ENCODE peak calls at places on chromosomes 5 and 9, in four cellular contexts. V is IMR-90, X is right atrium auricular region, T is HCT116. B is an unnamed sample. For H3K4me1, the result is how much of the 10 kb centered on the place peaks cover.

GRCh38 chr5:14547660-14548059 is 33.9 kb upstream of the OTULINL start:
- DNase-seq in V (no peak), X (no peak), T (no peak), B (no peak)

GRCh38 chr9:112059145-112059979 is 115.7 kb downstream of the SUSD1 start:
- DNase-seq in V (peak), X (no peak), T (no peak), B (no peak)

GRCh38 chr9:107584186-107584585 is 94.6 kb upstream of the KLF4 start:
- DNase-seq in V (no peak), X (no peak), T (no peak), B (no peak)

GRCh38 chr5:62268239-62268638 is 37.8 kb upstream of the KIF2A start:
- DNase-seq in V (no peak), X (no peak), T (peak), B (peak)

GRCh38 chr5:28743362-28743761 is 1705.0 kb upstream of the CDH9 start:
- DNase-seq in V (no peak), X (no peak), T (no peak), B (no peak)

GRCh38 chr5:45695011-45695667 is 1.0 kb downstream of the HCN1 start:
- DNase-seq in V (no peak), X (no peak), T (no peak), B (no peak)

GRCh38 chr9:89687216-89687615 is 82.4 kb downstream of the GADD45G start:
- DNase-seq in V (no peak), X (no peak), T (no peak), B (no peak)

GRCh38 chr5:72015103-72015548 is 92.1 kb upstream of the MAP1B start:
- DNase-seq in V (peak), X (peak), T (peak), B (peak)

GRCh38 chr5:146291421-146292074 is 47.1 kb upstream of the POU4F3 start:
- DNase-seq in V (peak), X (no peak), T (peak), B (no peak)

GRCh38 chr9:127991017-127991756 is 10.4 kb upstream of the EEIG1 start:
- DNase-seq in V (no peak), X (no peak), T (no peak), B (no peak)

GRCh38 chr5:59484618-59485017 is 408.9 kb downstream of the PDE4D start:
- DNase-seq in V (no peak), X (no peak), T (no peak), B (no peak)

GRCh38 chr5:155794801-155795200 is 532.2 kb upstream of the SGCD start:
- DNase-seq in V (peak), X (no peak), T (peak), B (no peak)

GRCh38 chr9:91483189-91483691 is 59.6 kb upstream of the NFIL3 start:
- DNase-seq in V (peak), X (peak), T (no peak), B (no peak)

GRCh38 chr5:82019342-82020138 is 47.7 kb downstream of the ATG10 start:
- DNase-seq in V (no peak), X (no peak), T (no peak), B (no peak)

GRCh38 chr5:76175821-76176403 is 92.7 kb downstream of the SV2C start:
- DNase-seq in V (no peak), X (no peak), T (no peak), B (no peak)

GRCh38 chr5:77076961-77077820 is 9.9 kb downstream of the ZBED3 start:
- DNase-seq in V (peak), X (peak), T (no peak), B (no peak)

GRCh38 chr9:134816264-134816663 is 64.3 kb upstream of the FCN2 start:
- DNase-seq in V (no peak), X (no peak), T (no peak), B (no peak)

GRCh38 chr9:111056554-111056953 is 18.3 kb upstream of the LPAR1 start:
- DNase-seq in V (peak), X (no peak), T (no peak), B (no peak)

GRCh38 chr9:34665381-34666250 is 3.2 kb upstream of the CCL27 start:
- DNase-seq in V (peak), X (peak), T (peak), B (peak)

GRCh38 chr5:119324842-119325241 is 31.0 kb upstream of the TNFAIP8 start:
- DNase-seq in V (no peak), X (no peak), T (no peak), B (no peak)
- H3K4me1 ChIP-seq in V (under half), X (under half), T (under half), B (under half)

GRCh38 chr9:37082214-37082765 is 38.1 kb upstream of the ZCCHC7 start:
- DNase-seq in V (peak), X (no peak), T (no peak), B (no peak)

GRCh38 chr9:37079370-37080164 is 40.8 kb upstream of the ZCCHC7 start:
- DNase-seq in V (peak), X (peak), T (peak), B (peak)

GRCh38 chr9:37085233-37085632 is 35.1 kb upstream of the ZCCHC7 start:
- DNase-seq in V (no peak), X (no peak), T (no peak), B (no peak)

GRCh38 chr9:37083654-37084053 is 36.7 kb upstream of the ZCCHC7 start:
- DNase-seq in V (peak), X (no peak), T (no peak), B (no peak)
- H3K4me3 ChIP-seq in V (no peak), X (no peak), T (no peak), B (no peak)

DNA sequence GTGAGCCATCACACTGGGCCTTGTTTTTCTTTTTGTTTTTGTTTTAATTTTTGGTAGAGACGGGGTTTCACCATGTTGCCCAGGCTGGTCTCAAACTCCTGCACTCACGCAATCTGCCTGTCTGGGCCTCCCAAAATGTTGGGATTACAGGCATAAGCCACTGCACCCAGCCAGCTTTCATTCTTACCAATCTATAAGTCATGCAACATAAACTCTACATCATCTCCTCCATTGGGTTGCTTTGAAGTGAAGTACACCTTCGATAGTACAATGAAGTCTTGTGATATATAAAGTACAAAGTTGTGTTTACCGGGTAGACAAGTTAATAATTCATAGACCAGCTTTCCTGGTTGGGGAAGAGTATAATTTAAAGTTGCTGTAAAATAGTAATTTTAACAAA is 8.8 kb upstream of the CDK7 start:
- DNase-seq in V (no peak), X (no peak), T (no peak), B (no peak)
- H3K4me1 ChIP-seq in V (under half), X (under half), T (under half), B (under half)

GRCh38 chr9:122214507-122214906 is 14.2 kb downstream of the LHX6 start:
- DNase-seq in V (no peak), X (no peak), T (no peak), B (no peak)
- H3K4me3 ChIP-seq in V (peak), X (no peak), T (peak), B (peak)

DNA sequence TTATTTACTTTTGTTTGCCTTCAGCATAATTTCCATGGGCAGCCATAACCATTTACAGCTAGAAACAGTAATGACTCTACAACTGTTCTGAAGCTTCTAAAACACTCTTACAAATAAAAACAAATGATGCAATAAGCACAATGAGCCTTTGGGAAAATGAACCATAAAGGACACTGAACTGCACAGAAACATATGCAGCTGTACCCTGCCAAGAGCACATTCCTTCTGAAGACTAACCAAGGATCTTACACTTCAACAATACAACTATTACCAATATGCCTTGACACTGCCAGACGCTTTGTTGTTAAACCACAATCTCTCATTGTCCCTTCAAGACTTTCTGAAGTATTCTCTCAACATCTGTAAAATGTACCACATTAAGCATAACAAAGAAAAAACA is 104.2 kb upstream of the HMHB1 start:
- DNase-seq in V (no peak), X (no peak), T (no peak), B (no peak)
- H3K4me1 ChIP-seq in V (under half), X (under half), T (under half), B (under half)

GRCh38 chr5:40495172-40495699 is 184.5 kb upstream of the PTGER4 start:
- DNase-seq in V (no peak), X (no peak), T (no peak), B (no peak)

GRCh38 chr5:40485021-40485998 is 194.4 kb upstream of the PTGER4 start:
- DNase-seq in V (no peak), X (no peak), T (no peak), B (no peak)

GRCh38 chr5:40494631-40495030 is 185.1 kb upstream of the PTGER4 start:
- DNase-seq in V (no peak), X (no peak), T (no peak), B (no peak)

GRCh38 chr5:40486437-40487270 is 193.1 kb upstream of the PTGER4 start:
- DNase-seq in V (peak), X (no peak), T (no peak), B (no peak)

DNA sequence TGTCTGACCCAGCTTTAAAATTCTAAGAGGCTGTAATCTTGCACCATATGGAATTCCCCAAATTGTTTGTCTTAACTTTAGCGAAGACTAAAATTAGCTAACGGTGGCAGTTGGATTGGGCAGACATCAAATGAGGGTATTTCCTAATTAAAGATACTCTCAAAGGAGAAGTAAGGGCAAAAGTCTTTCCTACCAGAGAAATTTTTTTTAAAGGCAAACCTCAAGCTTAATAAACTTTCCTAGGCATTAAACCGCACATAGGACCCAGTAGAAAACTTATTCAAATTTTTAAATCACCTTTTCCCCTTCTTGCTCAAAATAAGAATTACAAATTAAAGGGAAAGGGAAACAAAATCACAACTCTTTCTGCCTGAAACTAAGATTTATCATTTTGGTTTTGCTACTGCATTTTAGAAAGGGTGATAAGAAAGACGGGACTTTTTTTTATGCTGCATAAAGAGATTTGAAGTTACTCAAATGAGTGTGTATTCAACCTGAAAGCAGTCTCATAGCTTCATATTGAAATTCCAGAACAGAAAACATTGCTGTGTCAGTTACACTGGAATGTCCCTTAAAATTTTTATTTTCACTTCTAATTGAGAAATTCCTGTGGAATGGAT is 189.1 kb upstream of the PTGER4 start:
- DNase-seq in V (no peak), X (no peak), T (no peak), B (no peak)
- H3K4me3 ChIP-seq in V (no peak), X (no peak), T (no peak), B (no peak)

DNA sequence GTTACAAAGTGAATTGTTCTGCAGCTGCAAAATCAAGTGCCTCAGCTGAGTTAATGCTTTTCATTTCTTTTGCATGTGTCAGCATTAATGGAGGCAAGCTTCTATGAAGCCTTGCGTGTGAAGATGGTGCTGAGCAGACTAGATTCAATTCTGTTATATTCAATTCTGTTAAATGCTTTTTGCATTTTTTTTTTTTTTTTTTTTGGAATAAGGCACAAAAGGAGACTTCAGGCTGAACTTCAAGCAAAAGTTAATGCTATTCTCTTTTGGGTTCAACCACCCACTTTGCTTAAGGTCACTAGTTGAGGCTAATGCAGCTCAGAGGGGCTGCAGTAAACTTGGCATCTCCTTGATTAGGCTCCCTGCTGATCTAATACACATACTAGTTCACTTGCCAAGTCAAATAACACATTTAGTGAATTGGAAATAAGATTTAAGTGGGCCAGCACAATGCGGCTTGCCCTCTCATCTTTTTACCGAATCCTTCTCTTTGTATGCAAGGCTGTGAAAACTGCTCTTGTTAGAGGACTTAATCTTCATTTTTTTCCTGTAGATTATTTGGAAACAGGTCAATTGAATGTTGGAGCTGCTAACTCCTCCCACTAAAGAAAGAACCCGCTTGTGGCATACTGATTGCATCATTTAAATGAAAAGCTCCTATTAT is 1020.2 kb downstream of the NR2F1-AS1 start:
- DNase-seq in V (peak), X (no peak), T (peak), B (no peak)
- H3K4me1 ChIP-seq in V (under half), X (under half), T (half or more), B (under half)

GRCh38 chr9:125611366-125611765 is 95.6 kb downstream of the MAPKAP1 start:
- DNase-seq in V (no peak), X (no peak), T (no peak), B (no peak)
- H3K4me3 ChIP-seq in V (no peak), X (no peak), T (no peak), B (no peak)

B was measured in RWPE2.